ENCODE peak calls at places on chromosome 13, in six cellular contexts. Q is endodermal cell, A is MCF 10A, P is lower leg skin, R is cardiac fibroblast, W is GM20000. T is an unnamed sample.

GRCh38 chr13:71242191-71242590 is 624.8 kb downstream of the DACH1 start:
- DNase-seq in Q (no peak), A (no peak), P (no peak), R (peak), W (no peak), T (no peak)

GRCh38 chr13:102729560-102730275 is 34.9 kb upstream of the METTL21C start:
- DNase-seq in Q (no peak), A (peak), P (no peak), R (peak), W (no peak), T (no peak)

GRCh38 chr13:112975401-112975939 is 6.5 kb downstream of the MCF2L start:
- DNase-seq in Q (no peak), A (no peak), P (no peak), R (no peak), W (no peak), T (no peak)

GRCh38 chr13:91058066-91058465 is 289.4 kb upstream of the MIR17HG start:
- DNase-seq in Q (peak), A (peak), P (no peak), R (peak), W (no peak), T (no peak)

GRCh38 chr13:29893438-29893837 is 43.0 kb upstream of the UBL3 start:
- DNase-seq in Q (no peak), A (no peak), P (no peak), R (no peak), W (no peak), T (no peak)

GRCh38 chr13:84812789-84813188 is 930.5 kb upstream of the SLITRK1 start:
- DNase-seq in Q (no peak), A (no peak), P (no peak), R (no peak), W (no peak), T (no peak)

GRCh38 chr13:59950201-59950730 is 213.5 kb downstream of the DIAPH3 start:
- DNase-seq in Q (no peak), A (no peak), P (no peak), R (no peak), W (no peak), T (no peak)

GRCh38 chr13:44915962-44916361 is 73.3 kb downstream of the NUFIP1 start:
- DNase-seq in Q (no peak), A (no peak), P (no peak), R (no peak), W (no peak), T (no peak)

GRCh38 chr13:65508338-65508737 is 1721.8 kb downstream of the PCDH9 start:
- DNase-seq in Q (no peak), A (no peak), P (no peak), R (no peak), W (no peak), T (no peak)

GRCh38 chr13:77492982-77493381 is 42.5 kb upstream of the SCEL start:
- DNase-seq in Q (no peak), A (peak), P (no peak), R (peak), W (peak), T (no peak)

GRCh38 chr13:46992383-46992952 is 95.6 kb upstream of the HTR2A start:
- DNase-seq in Q (no peak), A (peak), P (no peak), R (peak), W (peak), T (no peak)

GRCh38 chr13:113843063-113843654 is 20.7 kb downstream of the GAS6 start:
- DNase-seq in Q (no peak), A (no peak), P (no peak), R (no peak), W (no peak), T (no peak)

GRCh38 chr13:101579291-101579802 is 126.9 kb downstream of the ITGBL1 start:
- DNase-seq in Q (no peak), A (peak), P (no peak), R (peak), W (no peak), T (no peak)

GRCh38 chr13:32362574-32362973 is 47.3 kb downstream of the BRCA2 start:
- DNase-seq in Q (no peak), A (no peak), P (no peak), R (no peak), W (no peak), T (no peak)

GRCh38 chr13:93472296-93472695 is 245.7 kb downstream of the GPC6 start:
- DNase-seq in Q (no peak), A (no peak), P (no peak), R (no peak), W (no peak), T (no peak)

GRCh38 chr13:51148952-51149573 is 38.0 kb upstream of the C13orf42 start:
- DNase-seq in Q (peak), A (peak), P (no peak), R (peak), W (no peak), T (no peak)

GRCh38 chr13:75219479-75220237 is 262.3 kb downstream of the TBC1D4 start:
- DNase-seq in Q (peak), A (peak), P (peak), R (peak), W (peak), T (peak)

GRCh38 chr13:98454389-98454881 is 122.5 kb downstream of the STK24 start:
- DNase-seq in Q (no peak), A (peak), P (no peak), R (peak), W (no peak), T (no peak)

GRCh38 chr13:50358715-50359367 is 343.6 kb downstream of the KCNRG start:
- DNase-seq in Q (no peak), A (no peak), P (no peak), R (no peak), W (no peak), T (no peak)

GRCh38 chr13:39816936-39817335 is 161.5 kb downstream of the COG6 start:
- DNase-seq in Q (no peak), A (no peak), P (no peak), R (no peak), W (no peak), T (no peak)

GRCh38 chr13:28819046-28819747 is 942 bp upstream of the MTUS2 start:
- DNase-seq in Q (no peak), A (no peak), P (no peak), R (peak), W (peak), T (no peak)

GRCh38 chr13:80363890-80364503 is 23.1 kb upstream of the SPRY2 start:
- DNase-seq in Q (no peak), A (peak), P (no peak), R (peak), W (no peak), T (no peak)

GRCh38 chr13:110287031-110287828 is 19.7 kb downstream of the COL4A1 start:
- DNase-seq in Q (no peak), A (no peak), P (peak), R (peak), W (no peak), T (no peak)

GRCh38 chr13:91520952-91521351 is 122.5 kb downstream of the GPC5 start:
- DNase-seq in Q (no peak), A (no peak), P (no peak), R (no peak), W (no peak), T (no peak)

GRCh38 chr13:24644051-24644450 is 36.2 kb upstream of the ATP12A start:
- DNase-seq in Q (no peak), A (peak), P (no peak), R (peak), W (no peak), T (no peak)

GRCh38 chr13:43095771-43096719 is 72.7 kb downstream of the DNAJC15 start:
- DNase-seq in Q (no peak), A (no peak), P (no peak), R (peak), W (no peak), T (no peak)

GRCh38 chr13:109968876-109969577 is 182.6 kb upstream of the IRS2 start:
- DNase-seq in Q (peak), A (peak), P (peak), R (peak), W (no peak), T (no peak)

GRCh38 chr13:106464076-106464475 is 71.4 kb downstream of the EFNB2 start:
- DNase-seq in Q (no peak), A (no peak), P (no peak), R (peak), W (no peak), T (no peak)

GRCh38 chr13:60392136-60392535 is 4.9 kb upstream of the TDRD3 start:
- DNase-seq in Q (peak), A (no peak), P (no peak), R (no peak), W (no peak), T (no peak)

GRCh38 chr13:51794959-51795358 is 9.0 kb downstream of the DHRS12 start:
- DNase-seq in Q (no peak), A (no peak), P (no peak), R (no peak), W (no peak), T (no peak)

GRCh38 chr13:99505814-99506269 is 4.6 kb downstream of the TM9SF2 start:
- DNase-seq in Q (no peak), A (peak), P (no peak), R (peak), W (no peak), T (no peak)
- TF ChIP-seq CTCF in Q (peak), A (peak), P (no peak), R (peak), W (no peak), T (no peak)

GRCh38 chr13:23087884-23088283 is 92.9 kb upstream of the SGCG start:
- DNase-seq in Q (peak), A (no peak), P (no peak), R (peak), W (peak), T (no peak)
- TF ChIP-seq CTCF in Q (peak), A (peak), P (no peak), R (peak), W (no peak), T (no peak)

GRCh38 chr13:27665333-27665732 is 43.6 kb downstream of the POLR1D start:
- DNase-seq in Q (no peak), A (no peak), P (no peak), R (peak), W (no peak), T (no peak)
- TF ChIP-seq CTCF in Q (peak), A (peak), P (no peak), R (no peak), W (no peak), T (no peak)

GRCh38 chr13:26660185-26660584 is 100.4 kb downstream of the GPR12 start:
- DNase-seq in Q (no peak), A (no peak), P (no peak), R (no peak), W (no peak), T (no peak)

GRCh38 chr13:26658491-26658890 is 101.0 kb downstream of the WASF3 start:
- DNase-seq in Q (no peak), A (no peak), P (no peak), R (no peak), W (no peak), T (no peak)

GRCh38 chr13:26658972-26659371 is 101.5 kb downstream of the WASF3 start:
- DNase-seq in Q (no peak), A (no peak), P (no peak), R (no peak), W (no peak), T (no peak)

GRCh38 chr13:26653842-26654241 is 96.4 kb downstream of the WASF3 start:
- DNase-seq in Q (no peak), A (no peak), P (no peak), R (no peak), W (no peak), T (no peak)

DNA sequence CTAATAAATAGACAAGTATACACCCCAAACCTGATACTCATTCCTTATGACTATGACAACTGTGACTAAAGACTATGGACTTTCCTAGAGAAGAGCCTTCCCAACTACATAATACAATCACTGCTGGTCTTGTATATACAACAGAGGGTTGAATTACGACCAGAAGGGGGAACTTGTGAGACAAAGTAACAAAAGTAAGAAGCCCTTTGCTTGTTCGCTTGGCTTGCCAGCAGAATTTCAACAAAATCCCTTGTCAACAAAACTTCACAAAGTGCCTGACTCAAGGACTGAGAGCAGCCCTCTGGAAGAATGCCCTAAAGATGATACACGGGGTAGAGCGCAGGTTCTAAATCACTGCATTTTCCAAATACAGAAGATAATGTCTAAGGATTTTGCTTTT is 99.4 kb downstream of the WASF3 start:
- DNase-seq in Q (no peak), A (peak), P (no peak), R (peak), W (no peak), T (no peak)
- TF ChIP-seq CTCF in Q (peak), A (no peak), P (no peak), R (no peak), W (no peak), T (no peak)

GRCh38 chr13:67366533-67366932 is 136.4 kb upstream of the PCDH9 start:
- DNase-seq in Q (no peak), A (peak), P (no peak), R (peak), W (no peak), T (no peak)
- TF ChIP-seq CTCF in Q (peak), A (peak), P (no peak), R (peak), W (no peak), T (no peak)

GRCh38 chr13:21670883-21671792 is at the start of gene FGF9:
- DNase-seq in Q (peak), A (peak), P (peak), R (peak), W (peak), T (no peak)
- TF ChIP-seq CTCF in Q (peak), A (no peak), P (no peak), R (no peak), W (no peak), T (no peak)

GRCh38 chr13:26590951-26591350 is 33.5 kb downstream of the WASF3 start:
- DNase-seq in Q (no peak), A (no peak), P (no peak), R (no peak), W (no peak), T (no peak)
- TF ChIP-seq CTCF in Q (peak), A (no peak), P (no peak), R (no peak), W (no peak), T (no peak)

GRCh38 chr13:69319659-69320058 is 788.0 kb upstream of the ATXN8OS start:
- DNase-seq in Q (no peak), A (no peak), P (no peak), R (no peak), W (no peak), T (no peak)

DNA sequence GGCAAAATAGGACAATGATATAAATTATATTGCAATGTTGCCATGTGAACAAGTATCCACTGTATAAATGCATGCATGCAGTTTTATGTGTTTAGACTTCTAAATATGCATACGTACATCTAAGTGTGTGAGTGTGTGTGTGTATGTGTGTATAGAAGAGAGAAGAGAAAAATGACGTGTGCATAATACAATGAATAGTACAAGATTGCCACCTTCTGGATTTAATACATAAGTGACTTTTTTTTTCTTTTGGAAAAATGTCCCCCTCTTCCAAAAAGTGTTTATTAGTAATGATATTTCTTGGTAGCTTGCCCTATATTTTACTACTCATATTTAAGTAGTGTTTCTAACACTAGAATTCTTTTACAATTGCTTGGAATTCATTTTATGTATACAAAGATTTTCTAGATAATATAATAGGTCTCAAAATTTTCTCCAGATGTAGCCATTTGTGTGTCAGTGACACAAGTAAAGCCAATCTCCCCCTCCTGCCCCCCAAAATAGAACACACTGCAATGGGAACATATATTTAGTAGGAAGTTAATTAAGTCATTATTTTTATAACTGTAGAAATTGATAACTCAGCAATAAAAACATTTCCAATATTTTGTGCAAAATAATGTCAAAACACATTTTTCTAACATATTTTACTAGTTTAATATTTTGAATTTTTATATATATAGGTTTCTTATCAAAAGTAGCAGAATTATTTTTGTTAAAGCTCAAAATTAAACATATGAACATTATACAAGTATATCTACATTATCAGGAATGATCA is 783.3 kb upstream of the ATXN8OS start:
- DNase-seq in Q (no peak), A (peak), P (no peak), R (no peak), W (no peak), T (no peak)
- TF ChIP-seq CTCF in Q (peak), A (peak), P (no peak), R (no peak), W (no peak), T (no peak)

GRCh38 chr13:89660752-89661151 is 1686.7 kb upstream of the MIR17HG start:
- DNase-seq in Q (no peak), A (no peak), P (no peak), R (no peak), W (no peak), T (no peak)
- TF ChIP-seq CTCF in Q (no peak), A (no peak), P (no peak), R (no peak), W (no peak), T (no peak)

T was measured in omental fat pad.